ENCODE peak calls at places on chromosomes 13 and 19, in five cellular contexts. P is HepG2, T is H1, N is K562, U is SK-N-SH. O is an unnamed sample.
A peak's percentile ranks its signal among the peaks of the same experiment; 100 is the strongest.

GRCh38 chr13:44197791-44198770 is 175.5 kb upstream of the SERP2 start:
- DNase-seq in P (no peak), T (no peak), N (no peak), U (no peak), O (peak; percentile 35)

GRCh38 chr19:44313231-44313630 is 8.4 kb upstream of the ZNF235 start:
- DNase-seq in P (no peak), T (no peak), N (no peak), U (no peak), O (no peak)

GRCh38 chr13:25473864-25474263 is 102.1 kb downstream of the ATP8A2 start:
- DNase-seq in P (no peak), T (no peak), N (no peak), U (no peak), O (no peak)

GRCh38 chr13:51330741-51331140 is 8.8 kb upstream of the SERPINE3 start:
- DNase-seq in P (no peak), T (no peak), N (no peak), U (no peak), O (no peak)

GRCh38 chr19:45103200-45103624 is 10.2 kb downstream of the PPP1R37 start:
- DNase-seq in P (no peak), T (no peak), N (no peak), U (no peak), O (no peak)

GRCh38 chr13:98688373-98688772 is 64.1 kb downstream of the SLC15A1 start:
- DNase-seq in P (no peak), T (no peak), N (no peak), U (no peak), O (no peak)

GRCh38 chr13:21016487-21016886 is 44.9 kb downstream of the LATS2 start:
- DNase-seq in P (no peak), T (no peak), N (no peak), U (no peak), O (no peak)

GRCh38 chr13:76976488-76976887 is 15.4 kb upstream of the CLN5 start:
- DNase-seq in P (no peak), T (no peak), N (no peak), U (no peak), O (no peak)

GRCh38 chr13:105587786-105588185 is 947.7 kb downstream of the EFNB2 start:
- DNase-seq in P (no peak), T (no peak), N (no peak), U (no peak), O (peak; percentile 20)

GRCh38 chr19:919157-920050 is 2.3 kb downstream of the KISS1R start:
- DNase-seq in P (no peak), T (peak; percentile 73), N (no peak), U (no peak), O (peak; percentile 43)

GRCh38 chr13:27508802-27509201 is 58.4 kb upstream of the MTIF3 start:
- DNase-seq in P (no peak), T (no peak), N (no peak), U (no peak), O (no peak)

GRCh38 chr19:15717781-15718180 is 10.0 kb upstream of the OR10H2 start:
- DNase-seq in P (no peak), T (no peak), N (peak; percentile 24), U (no peak), O (no peak)

GRCh38 chr19:49950956-49951526 is 9.9 kb downstream of the SIGLEC11 start:
- DNase-seq in P (no peak), T (no peak), N (no peak), U (no peak), O (no peak)

GRCh38 chr19:13195678-13196077 is 45.5 kb downstream of the IER2 start:
- DNase-seq in P (peak; percentile 80), T (peak; percentile 86), N (peak; percentile 59), U (no peak), O (no peak)

GRCh38 chr13:73299787-73300186 is 241.0 kb downstream of the KLF5 start:
- DNase-seq in P (no peak), T (no peak), N (no peak), U (no peak), O (no peak)

GRCh38 chr13:33284016-33284415 is 1.5 kb downstream of the STARD13 start:
- DNase-seq in P (no peak), T (no peak), N (no peak), U (no peak), O (no peak)

DNA sequence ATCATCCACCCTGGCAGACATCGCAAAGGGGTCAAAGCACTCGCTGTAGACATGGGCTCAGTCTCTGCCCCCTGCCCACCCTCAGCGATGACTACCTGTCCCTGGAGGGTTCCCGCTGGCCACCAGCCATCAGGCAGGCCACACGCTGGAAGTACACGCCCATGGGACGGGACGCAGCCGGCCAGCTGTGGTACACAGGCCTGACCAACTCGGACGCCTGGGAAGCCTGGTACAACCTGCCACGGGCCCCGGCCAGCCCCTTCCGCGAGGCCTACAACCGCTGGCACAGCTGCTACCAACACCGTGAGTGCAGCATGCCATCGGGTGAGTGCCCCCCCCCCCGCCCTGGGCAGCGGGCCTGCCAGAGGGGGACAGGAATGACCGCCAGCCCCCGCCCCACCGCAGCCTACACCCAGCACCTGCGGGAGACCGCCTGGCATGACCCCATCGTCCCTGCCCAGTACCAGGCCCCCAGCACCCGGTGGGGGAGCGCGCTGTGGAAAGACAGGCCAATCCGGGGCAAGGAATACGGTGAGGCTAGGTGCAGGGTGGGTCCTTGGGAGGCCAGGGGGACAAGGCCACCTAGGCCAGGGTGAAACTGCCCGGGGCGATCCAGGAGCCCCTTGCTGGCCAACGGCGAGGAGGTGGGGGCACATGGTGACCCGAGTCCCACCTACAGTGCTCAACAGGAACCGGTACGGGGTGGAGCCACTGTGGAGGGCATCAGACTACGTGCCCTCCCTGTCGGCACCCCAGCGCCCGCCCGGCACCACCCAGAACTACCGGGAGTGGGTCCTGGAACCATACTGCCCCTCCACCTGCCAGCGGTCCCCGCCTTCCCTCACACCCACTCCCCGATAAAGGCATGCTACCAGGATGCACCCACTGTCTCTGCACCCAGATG is 4.4 kb downstream of the TEKTIP1 start:
- DNase-seq in P (no peak), T (no peak), N (no peak), U (no peak), O (no peak)
- TF ChIP-seq JUND in P (no peak), T (no peak), N (no peak), U (no peak), O (no peak)

GRCh38 chr13:111899714-111900389 is 167.1 kb upstream of the SOX1 start:
- DNase-seq in P (no peak), T (peak; percentile 28), N (no peak), U (no peak), O (no peak)
- TF ChIP-seq JUND in P (no peak), T (no peak), N (no peak), U (no peak), O (no peak)

GRCh38 chr19:47598407-47599349 is 10.3 kb upstream of the BICRA start:
- DNase-seq in P (peak; percentile 33), T (peak; percentile 76), N (no peak), U (no peak), O (peak; percentile 88)
- TF ChIP-seq JUND in P (no peak), T (peak; percentile 55), N (no peak), U (peak; percentile 63), O (no peak)

GRCh38 chr19:19405919-19406877 is 723 bp downstream of the GATAD2A start:
- DNase-seq in P (no peak), T (peak; percentile 78), N (peak; percentile 67), U (peak; percentile 80), O (peak; percentile 59)
- TF ChIP-seq JUND in P (no peak), T (no peak), N (no peak), U (no peak), O (no peak)

GRCh38 chr19:33512580-33513137 is 8.9 kb downstream of the PEPD start:
- DNase-seq in P (no peak), T (no peak), N (no peak), U (no peak), O (no peak)

GRCh38 chr19:33517922-33518321 is 3.7 kb downstream of the PEPD start:
- DNase-seq in P (no peak), T (no peak), N (no peak), U (no peak), O (no peak)

GRCh38 chr19:33515921-33516320 is 5.7 kb downstream of the PEPD start:
- DNase-seq in P (no peak), T (no peak), N (no peak), U (no peak), O (no peak)

GRCh38 chr19:33513424-33513823 is 8.2 kb downstream of the PEPD start:
- DNase-seq in P (no peak), T (no peak), N (no peak), U (no peak), O (no peak)

GRCh38 chr19:33514885-33515485 is 6.6 kb downstream of the PEPD start:
- DNase-seq in P (no peak), T (no peak), N (no peak), U (no peak), O (no peak)
- TF ChIP-seq JUND in P (no peak), T (no peak), N (no peak), U (no peak), O (no peak)